ENCODE peak calls at places on chromosomes 4 and X, in seven cellular contexts. One of them, this sample, is unnamed. For H3K36me3, the result is how much of the 10 kb centered on the place peaks cover.

GRCh38 chr4:154528866-154529265 is 21.3 kb downstream of the PLRG1 start:
- DNase-seq in pancreas: no peak
- DNase-seq in GM06990: no peak
- DNase-seq in PC-9: no peak
- DNase-seq in cardiac muscle cell: peak
- DNase-seq in left ventricle myocardium inferior: no peak
- DNase-seq in tibial artery: no peak
- DNase-seq in this sample: no peak

GRCh38 chr4:186216465-186217024 is 10.8 kb upstream of the KLKB1 start:
- DNase-seq in pancreas: no peak
- DNase-seq in GM06990: no peak
- DNase-seq in PC-9: no peak
- DNase-seq in cardiac muscle cell: peak
- DNase-seq in left ventricle myocardium inferior: no peak
- DNase-seq in tibial artery: no peak
- DNase-seq in this sample: no peak

GRCh38 chrX:4043951-4044350 is 330.5 kb upstream of the PRKX start:
- DNase-seq in pancreas: no peak
- DNase-seq in GM06990: no peak
- DNase-seq in PC-9: no peak
- DNase-seq in cardiac muscle cell: no peak
- DNase-seq in left ventricle myocardium inferior: no peak
- DNase-seq in tibial artery: no peak
- DNase-seq in this sample: no peak

GRCh38 chrX:44282753-44283152 is 60.7 kb downstream of the EFHC2 start:
- DNase-seq in pancreas: no peak
- DNase-seq in GM06990: no peak
- DNase-seq in PC-9: no peak
- DNase-seq in cardiac muscle cell: no peak
- DNase-seq in left ventricle myocardium inferior: no peak
- DNase-seq in tibial artery: no peak
- DNase-seq in this sample: no peak

GRCh38 chrX:127011629-127012028 is 192.1 kb downstream of the PRR32 start:
- DNase-seq in pancreas: no peak
- DNase-seq in GM06990: no peak
- DNase-seq in PC-9: no peak
- DNase-seq in cardiac muscle cell: no peak
- DNase-seq in left ventricle myocardium inferior: no peak
- DNase-seq in tibial artery: no peak
- DNase-seq in this sample: no peak

GRCh38 chr4:37794046-37794445 is 32.4 kb upstream of the PGM2 start:
- DNase-seq in pancreas: no peak
- DNase-seq in GM06990: no peak
- DNase-seq in PC-9: no peak
- DNase-seq in cardiac muscle cell: no peak
- DNase-seq in left ventricle myocardium inferior: no peak
- DNase-seq in tibial artery: no peak
- DNase-seq in this sample: no peak

GRCh38 chr4:102438873-102439614 is 62.1 kb upstream of the NFKB1 start:
- DNase-seq in pancreas: peak
- DNase-seq in GM06990: no peak
- DNase-seq in PC-9: peak
- DNase-seq in cardiac muscle cell: peak
- DNase-seq in left ventricle myocardium inferior: no peak
- DNase-seq in tibial artery: no peak
- DNase-seq in this sample: no peak

GRCh38 chr4:138449938-138450337 is 207.8 kb upstream of the SLC7A11 start:
- DNase-seq in pancreas: no peak
- DNase-seq in GM06990: no peak
- DNase-seq in PC-9: no peak
- DNase-seq in cardiac muscle cell: peak
- DNase-seq in left ventricle myocardium inferior: no peak
- DNase-seq in tibial artery: no peak
- DNase-seq in this sample: no peak

GRCh38 chr4:72094054-72094780 is 62.4 kb downstream of the NPFFR2 start:
- DNase-seq in pancreas: no peak
- DNase-seq in GM06990: no peak
- DNase-seq in PC-9: no peak
- DNase-seq in cardiac muscle cell: no peak
- DNase-seq in left ventricle myocardium inferior: no peak
- DNase-seq in tibial artery: peak
- DNase-seq in this sample: no peak

GRCh38 chr4:182886768-182887167 is 30.4 kb downstream of the DCTD start:
- DNase-seq in pancreas: no peak
- DNase-seq in GM06990: no peak
- DNase-seq in PC-9: no peak
- DNase-seq in cardiac muscle cell: no peak
- DNase-seq in left ventricle myocardium inferior: no peak
- DNase-seq in tibial artery: no peak
- DNase-seq in this sample: no peak

GRCh38 chr4:48247142-48247877 is 22.3 kb downstream of the TEC start:
- DNase-seq in pancreas: no peak
- DNase-seq in GM06990: peak
- DNase-seq in PC-9: no peak
- DNase-seq in cardiac muscle cell: peak
- DNase-seq in left ventricle myocardium inferior: no peak
- DNase-seq in tibial artery: no peak
- DNase-seq in this sample: no peak

GRCh38 chrX:108036298-108036973 is 8.4 kb upstream of the VSIG1 start:
- DNase-seq in pancreas: no peak
- DNase-seq in GM06990: no peak
- DNase-seq in PC-9: peak
- DNase-seq in cardiac muscle cell: peak
- DNase-seq in left ventricle myocardium inferior: no peak
- DNase-seq in tibial artery: no peak
- DNase-seq in this sample: no peak

GRCh38 chr4:62881901-62882300 is 1527.3 kb downstream of the TECRL start:
- DNase-seq in pancreas: no peak
- DNase-seq in GM06990: no peak
- DNase-seq in PC-9: no peak
- DNase-seq in cardiac muscle cell: no peak
- DNase-seq in left ventricle myocardium inferior: no peak
- DNase-seq in tibial artery: no peak
- DNase-seq in this sample: no peak

GRCh38 chrX:40504801-40505605 is 75.8 kb upstream of the ATP6AP2 start:
- DNase-seq in pancreas: no peak
- DNase-seq in GM06990: no peak
- DNase-seq in PC-9: no peak
- DNase-seq in cardiac muscle cell: peak
- DNase-seq in left ventricle myocardium inferior: no peak
- DNase-seq in tibial artery: no peak
- DNase-seq in this sample: no peak

GRCh38 chr4:152776352-152776751 is 3.2 kb downstream of the TIGD4 start:
- DNase-seq in pancreas: no peak
- DNase-seq in GM06990: no peak
- DNase-seq in PC-9: no peak
- DNase-seq in cardiac muscle cell: peak
- DNase-seq in left ventricle myocardium inferior: no peak
- DNase-seq in tibial artery: no peak
- DNase-seq in this sample: no peak

GRCh38 chrX:106954041-106954440 is 33.8 kb downstream of the CLDN2 start:
- DNase-seq in pancreas: no peak
- DNase-seq in GM06990: no peak
- DNase-seq in PC-9: no peak
- DNase-seq in cardiac muscle cell: no peak
- DNase-seq in left ventricle myocardium inferior: no peak
- DNase-seq in tibial artery: no peak
- DNase-seq in this sample: no peak

GRCh38 chrX:34350552-34350951 is 218.4 kb upstream of the FAM47A start:
- DNase-seq in pancreas: no peak
- DNase-seq in GM06990: no peak
- DNase-seq in PC-9: no peak
- DNase-seq in cardiac muscle cell: peak
- DNase-seq in left ventricle myocardium inferior: no peak
- DNase-seq in tibial artery: no peak
- DNase-seq in this sample: no peak

GRCh38 chr4:32560306-32560705 is 1840.1 kb downstream of the PCDH7 start:
- DNase-seq in pancreas: no peak
- DNase-seq in GM06990: no peak
- DNase-seq in PC-9: no peak
- DNase-seq in cardiac muscle cell: peak
- DNase-seq in left ventricle myocardium inferior: no peak
- DNase-seq in tibial artery: no peak
- DNase-seq in this sample: no peak

DNA sequence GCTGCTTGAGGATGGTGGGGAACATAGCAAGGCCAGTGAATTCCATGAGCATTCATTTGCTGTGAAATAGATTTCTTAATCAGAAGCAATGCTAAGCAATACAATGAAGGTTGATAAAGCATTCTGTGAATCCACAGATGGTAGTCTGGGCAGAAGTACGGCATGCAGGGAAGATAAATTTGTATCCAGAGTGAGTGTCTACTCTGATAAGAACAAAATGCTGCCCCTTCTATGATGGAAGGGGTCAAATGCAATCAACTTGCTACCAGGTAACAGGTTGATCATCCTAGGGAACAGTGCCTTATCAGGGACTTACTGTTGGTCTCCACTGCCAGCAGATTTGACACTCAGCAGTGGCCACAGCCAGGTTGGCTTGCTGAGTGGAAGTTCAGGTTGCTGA is 189.4 kb downstream of the MAB21L2 start:
- DNase-seq in pancreas: no peak
- DNase-seq in GM06990: no peak
- DNase-seq in PC-9: no peak
- DNase-seq in cardiac muscle cell: no peak
- DNase-seq in left ventricle myocardium inferior: no peak
- DNase-seq in tibial artery: no peak
- DNase-seq in this sample: no peak
- H3K36me3 ChIP-seq in pancreas: under half
- H3K36me3 ChIP-seq in GM06990: under half
- H3K36me3 ChIP-seq in PC-9: under half
- H3K36me3 ChIP-seq in cardiac muscle cell: under half
- H3K36me3 ChIP-seq in left ventricle myocardium inferior: under half
- H3K36me3 ChIP-seq in tibial artery: under half
- H3K36me3 ChIP-seq in this sample: under half

GRCh38 chr4:124066579-124066978 is 646.0 kb downstream of the ANKRD50 start:
- DNase-seq in pancreas: no peak
- DNase-seq in GM06990: no peak
- DNase-seq in PC-9: no peak
- DNase-seq in cardiac muscle cell: no peak
- DNase-seq in left ventricle myocardium inferior: no peak
- DNase-seq in tibial artery: no peak
- DNase-seq in this sample: no peak
- TF ChIP-seq CTCF in pancreas: no peak
- TF ChIP-seq CTCF in GM06990: no peak
- TF ChIP-seq CTCF in PC-9: no peak
- TF ChIP-seq CTCF in cardiac muscle cell: no peak
- TF ChIP-seq CTCF in left ventricle myocardium inferior: no peak
- TF ChIP-seq CTCF in tibial artery: no peak
- TF ChIP-seq CTCF in this sample: no peak

DNA sequence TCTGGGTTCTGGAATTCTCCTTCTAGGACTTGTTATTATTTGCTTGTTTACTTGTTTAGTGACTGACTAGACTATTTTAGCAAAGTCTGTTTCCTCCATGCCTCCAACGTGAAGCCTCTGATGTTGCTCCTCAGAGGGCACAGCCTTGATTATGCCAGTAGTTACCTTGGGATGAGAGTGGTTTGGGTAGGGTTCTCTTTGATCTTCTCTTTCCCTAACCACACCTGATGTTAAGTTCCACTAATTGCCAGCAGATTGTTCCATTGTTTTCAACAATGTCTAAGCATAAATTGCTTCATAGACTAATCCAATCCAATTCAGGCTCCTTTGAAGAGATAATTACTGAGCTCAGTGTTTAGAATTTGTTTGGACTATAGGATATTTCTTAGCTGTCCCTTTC is 352.7 kb upstream of the DIPK2B start:
- DNase-seq in pancreas: no peak
- DNase-seq in GM06990: no peak
- DNase-seq in PC-9: no peak
- DNase-seq in cardiac muscle cell: no peak
- DNase-seq in left ventricle myocardium inferior: no peak
- DNase-seq in tibial artery: no peak
- DNase-seq in this sample: no peak
- H3K36me3 ChIP-seq in pancreas: under half
- H3K36me3 ChIP-seq in GM06990: under half
- H3K36me3 ChIP-seq in PC-9: under half
- H3K36me3 ChIP-seq in cardiac muscle cell: under half
- H3K36me3 ChIP-seq in left ventricle myocardium inferior: under half
- H3K36me3 ChIP-seq in tibial artery: under half
- H3K36me3 ChIP-seq in this sample: under half

DNA sequence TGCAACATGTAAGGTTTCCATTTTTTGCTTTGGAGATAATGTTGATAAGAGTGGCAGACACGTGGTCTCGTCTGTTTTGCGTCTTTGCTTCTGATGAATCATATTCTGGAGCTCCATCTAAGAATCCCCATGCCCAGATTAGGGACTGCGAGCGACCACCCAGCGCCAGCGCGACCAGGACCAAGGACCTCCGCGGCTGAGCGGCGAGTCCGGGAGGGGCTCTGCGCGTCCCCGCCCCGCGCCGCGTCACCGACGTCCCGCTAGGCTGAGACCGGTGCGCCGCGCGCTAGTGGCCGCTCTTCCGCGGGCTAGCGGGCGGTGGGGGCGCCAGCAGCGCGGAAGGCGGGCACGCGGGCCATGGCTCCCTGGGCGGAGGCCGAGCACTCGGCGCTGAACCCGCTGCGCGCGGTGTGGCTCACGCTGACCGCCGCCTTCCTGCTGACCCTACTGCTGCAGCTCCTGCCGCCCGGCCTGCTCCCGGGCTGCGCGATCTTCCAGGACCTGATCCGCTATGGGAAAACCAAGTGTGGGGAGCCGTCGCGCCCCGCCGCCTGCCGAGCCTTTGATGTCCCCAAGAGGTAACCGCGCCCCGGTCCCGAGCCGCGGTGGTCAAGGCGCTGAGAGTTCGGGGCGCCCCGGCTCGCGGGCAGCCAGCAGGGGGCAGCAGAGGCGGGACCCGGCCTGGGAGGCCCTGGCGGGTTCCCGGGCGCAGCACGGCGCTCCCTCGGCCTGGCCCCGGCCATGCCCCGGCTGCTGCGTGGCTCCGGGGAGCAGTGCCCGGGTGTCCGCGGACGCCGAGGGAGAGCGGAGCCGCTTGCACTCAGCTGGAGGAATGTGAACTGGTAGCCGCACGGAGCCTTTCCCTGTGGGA is at the start of gene SRD5A3:
- DNase-seq in pancreas: peak
- DNase-seq in GM06990: peak
- DNase-seq in PC-9: peak
- DNase-seq in cardiac muscle cell: peak
- DNase-seq in left ventricle myocardium inferior: peak
- DNase-seq in tibial artery: peak
- DNase-seq in this sample: peak
- TF ChIP-seq CTCF in pancreas: peak
- TF ChIP-seq CTCF in GM06990: peak
- TF ChIP-seq CTCF in PC-9: peak
- TF ChIP-seq CTCF in cardiac muscle cell: peak
- TF ChIP-seq CTCF in left ventricle myocardium inferior: peak
- TF ChIP-seq CTCF in tibial artery: peak
- TF ChIP-seq CTCF in this sample: peak

This sample was measured in thoracic aorta.